ENCODE peak calls at places on chromosomes 3 and 15, in seven cellular contexts. One of them, this sample, is unnamed.

GRCh38 chr15:90419738-90420487 is 31.9 kb downstream of the IQGAP1 start:
- DNase-seq in GM19239: no peak
- DNase-seq in GF-D8: no peak
- DNase-seq in nephron progenitor cell: no peak
- DNase-seq in Peyer's patch: no peak
- DNase-seq in SJSA1: peak
- DNase-seq in lower lobe of right lung: no peak
- DNase-seq in this sample: no peak

GRCh38 chr15:100060276-100060926 is 281.4 kb downstream of the ADAMTS17 start:
- DNase-seq in GM19239: no peak
- DNase-seq in GF-D8: no peak
- DNase-seq in nephron progenitor cell: no peak
- DNase-seq in Peyer's patch: no peak
- DNase-seq in SJSA1: no peak
- DNase-seq in lower lobe of right lung: no peak
- DNase-seq in this sample: no peak

GRCh38 chr3:11545186-11545851 is 98.4 kb downstream of the VGLL4 start:
- DNase-seq in GM19239: no peak
- DNase-seq in GF-D8: no peak
- DNase-seq in nephron progenitor cell: no peak
- DNase-seq in Peyer's patch: no peak
- DNase-seq in SJSA1: no peak
- DNase-seq in lower lobe of right lung: no peak
- DNase-seq in this sample: no peak

GRCh38 chr3:127354761-127355160 is 66.9 kb upstream of the PRR20G start:
- DNase-seq in GM19239: no peak
- DNase-seq in GF-D8: no peak
- DNase-seq in nephron progenitor cell: no peak
- DNase-seq in Peyer's patch: no peak
- DNase-seq in SJSA1: no peak
- DNase-seq in lower lobe of right lung: no peak
- DNase-seq in this sample: no peak

GRCh38 chr3:23198801-23199200 is 4.3 kb upstream of the UBE2E2 start:
- DNase-seq in GM19239: no peak
- DNase-seq in GF-D8: no peak
- DNase-seq in nephron progenitor cell: no peak
- DNase-seq in Peyer's patch: no peak
- DNase-seq in SJSA1: no peak
- DNase-seq in lower lobe of right lung: no peak
- DNase-seq in this sample: no peak

GRCh38 chr15:88711806-88712205 is 73.0 kb downstream of the ISG20 start:
- DNase-seq in GM19239: no peak
- DNase-seq in GF-D8: no peak
- DNase-seq in nephron progenitor cell: no peak
- DNase-seq in Peyer's patch: no peak
- DNase-seq in SJSA1: no peak
- DNase-seq in lower lobe of right lung: no peak
- DNase-seq in this sample: no peak

GRCh38 chr3:195468391-195468776 is 25.6 kb upstream of the ACAP2 start:
- DNase-seq in GM19239: no peak
- DNase-seq in GF-D8: no peak
- DNase-seq in nephron progenitor cell: no peak
- DNase-seq in Peyer's patch: no peak
- DNase-seq in SJSA1: no peak
- DNase-seq in lower lobe of right lung: no peak
- DNase-seq in this sample: no peak

GRCh38 chr3:24100694-24101402 is 155.8 kb downstream of the NR1D2 start:
- DNase-seq in GM19239: no peak
- DNase-seq in GF-D8: no peak
- DNase-seq in nephron progenitor cell: no peak
- DNase-seq in Peyer's patch: no peak
- DNase-seq in SJSA1: no peak
- DNase-seq in lower lobe of right lung: no peak
- DNase-seq in this sample: no peak

GRCh38 chr3:159499031-159499793 is 489.4 kb upstream of the IL12A start:
- DNase-seq in GM19239: no peak
- DNase-seq in GF-D8: no peak
- DNase-seq in nephron progenitor cell: no peak
- DNase-seq in Peyer's patch: no peak
- DNase-seq in SJSA1: peak
- DNase-seq in lower lobe of right lung: no peak
- DNase-seq in this sample: no peak

GRCh38 chr3:72848703-72849081 is 447 bp upstream of the SHQ1 start:
- DNase-seq in GM19239: no peak
- DNase-seq in GF-D8: peak
- DNase-seq in nephron progenitor cell: no peak
- DNase-seq in Peyer's patch: no peak
- DNase-seq in SJSA1: no peak
- DNase-seq in lower lobe of right lung: no peak
- DNase-seq in this sample: peak

GRCh38 chr3:159632124-159632523 is 356.5 kb upstream of the IL12A start:
- DNase-seq in GM19239: no peak
- DNase-seq in GF-D8: no peak
- DNase-seq in nephron progenitor cell: no peak
- DNase-seq in Peyer's patch: no peak
- DNase-seq in SJSA1: no peak
- DNase-seq in lower lobe of right lung: peak
- DNase-seq in this sample: no peak

GRCh38 chr3:161295325-161295724 is 74.2 kb downstream of the NMD3 start:
- DNase-seq in GM19239: no peak
- DNase-seq in GF-D8: no peak
- DNase-seq in nephron progenitor cell: no peak
- DNase-seq in Peyer's patch: no peak
- DNase-seq in SJSA1: no peak
- DNase-seq in lower lobe of right lung: no peak
- DNase-seq in this sample: no peak

GRCh38 chr3:184674626-184675025 is 37.2 kb downstream of the MAGEF1 start:
- DNase-seq in GM19239: no peak
- DNase-seq in GF-D8: no peak
- DNase-seq in nephron progenitor cell: no peak
- DNase-seq in Peyer's patch: no peak
- DNase-seq in SJSA1: no peak
- DNase-seq in lower lobe of right lung: no peak
- DNase-seq in this sample: no peak

GRCh38 chr15:72078887-72079286 is 39.1 kb downstream of the MYO9A start:
- DNase-seq in GM19239: no peak
- DNase-seq in GF-D8: no peak
- DNase-seq in nephron progenitor cell: no peak
- DNase-seq in Peyer's patch: no peak
- DNase-seq in SJSA1: no peak
- DNase-seq in lower lobe of right lung: no peak
- DNase-seq in this sample: peak

GRCh38 chr15:69035205-69035917 is 20.9 kb downstream of the NOX5 start:
- DNase-seq in GM19239: no peak
- DNase-seq in GF-D8: no peak
- DNase-seq in nephron progenitor cell: peak
- DNase-seq in Peyer's patch: no peak
- DNase-seq in SJSA1: no peak
- DNase-seq in lower lobe of right lung: no peak
- DNase-seq in this sample: no peak

GRCh38 chr3:19816631-19817030 is 117.4 kb downstream of the EFHB start:
- DNase-seq in GM19239: no peak
- DNase-seq in GF-D8: no peak
- DNase-seq in nephron progenitor cell: no peak
- DNase-seq in Peyer's patch: no peak
- DNase-seq in SJSA1: no peak
- DNase-seq in lower lobe of right lung: no peak
- DNase-seq in this sample: no peak

This sample was measured in OCI-LY7.